ENCODE peak calls at places on chromosomes 6 and 20, in seven cellular contexts. B is A549, X is GM12878, Y is H1, Z is HCT116, H is HepG2, W is K562. R is an unnamed sample.

GRCh38 chr6:101630956-101631355 is 237.4 kb downstream of the GRIK2 start:
- DNase-seq in B (no peak), X (no peak), Y (no peak), Z (no peak), H (no peak), W (no peak), R (no peak)

GRCh38 chr6:145704153-145704781 is 31.1 kb downstream of the EPM2A start:
- DNase-seq in B (no peak), X (no peak), Y (no peak), Z (no peak), H (no peak), W (peak; percentile 11), R (peak; percentile 54)

GRCh38 chr6:52284131-52284459 is 447 bp downstream of the MCM3 start:
- DNase-seq in B (no peak), X (no peak), Y (peak; percentile 84), Z (no peak), H (peak; percentile 67), W (peak; percentile 82), R (no peak)

GRCh38 chr6:13355043-13355945 is 27.0 kb upstream of the TBC1D7 start:
- DNase-seq in B (no peak), X (peak; percentile 66), Y (no peak), Z (peak; percentile 35), H (peak; percentile 41), W (peak; percentile 83), R (peak; percentile 69)

GRCh38 chr6:109187399-109188114 is 92.2 kb downstream of the CEP57L1 start:
- DNase-seq in B (peak; percentile 43), X (no peak), Y (peak; percentile 78), Z (peak; percentile 56), H (peak; percentile 25), W (peak; percentile 74), R (peak; percentile 44)

GRCh38 chr6:7895125-7895423 is 15.5 kb downstream of the TXNDC5 start:
- DNase-seq in B (no peak), X (no peak), Y (no peak), Z (no peak), H (no peak), W (no peak), R (no peak)

GRCh38 chr20:10618611-10619245 is 55.1 kb downstream of the JAG1 start:
- DNase-seq in B (no peak), X (no peak), Y (no peak), Z (no peak), H (no peak), W (no peak), R (no peak)

GRCh38 chr20:7387638-7388193 is 552.5 kb downstream of the HAO1 start:
- DNase-seq in B (no peak), X (no peak), Y (no peak), Z (no peak), H (no peak), W (no peak), R (no peak)

GRCh38 chr6:162736933-162737332 is 9.2 kb downstream of the PACRG start:
- DNase-seq in B (no peak), X (no peak), Y (no peak), Z (no peak), H (no peak), W (no peak), R (no peak)

GRCh38 chr6:33856655-33857054 is 52.9 kb upstream of the MLN start:
- DNase-seq in B (no peak), X (peak; percentile 58), Y (no peak), Z (no peak), H (no peak), W (no peak), R (no peak)

GRCh38 chr6:32152414-32153251 is 894 bp upstream of the PRRT1 start:
- DNase-seq in B (no peak), X (no peak), Y (no peak), Z (no peak), H (no peak), W (peak; percentile 78), R (peak; percentile 30)

GRCh38 chr20:43853174-43853803 is 61.4 kb upstream of the TOX2 start:
- DNase-seq in B (no peak), X (no peak), Y (no peak), Z (no peak), H (no peak), W (no peak), R (no peak)

GRCh38 chr6:144314003-144314485 is 28.9 kb downstream of the UTRN start:
- DNase-seq in B (no peak), X (no peak), Y (no peak), Z (no peak), H (no peak), W (no peak), R (peak; percentile 90)

GRCh38 chr6:8219352-8219943 is 117.1 kb upstream of the EEF1E1 start:
- DNase-seq in B (peak; percentile 27), X (no peak), Y (peak; percentile 59), Z (peak; percentile 23), H (peak; percentile 53), W (peak; percentile 71), R (peak; percentile 62)

GRCh38 chr6:145502417-145502816 is 232.9 kb downstream of the EPM2A start:
- DNase-seq in B (peak; percentile 2), X (no peak), Y (no peak), Z (no peak), H (no peak), W (peak; percentile 6), R (peak; percentile 15)

GRCh38 chr6:150448221-150448620 is 79.4 kb downstream of the IYD start:
- DNase-seq in B (no peak), X (no peak), Y (no peak), Z (no peak), H (no peak), W (no peak), R (no peak)

GRCh38 chr20:59976196-59976847 is 18.1 kb downstream of the CDH26 start:
- DNase-seq in B (no peak), X (no peak), Y (no peak), Z (no peak), H (no peak), W (no peak), R (no peak)

GRCh38 chr20:10324198-10324836 is 105.7 kb downstream of the SNAP25 start:
- DNase-seq in B (no peak), X (no peak), Y (no peak), Z (no peak), H (no peak), W (no peak), R (no peak)

GRCh38 chr20:57524511-57525176 is at the start of gene CTCFL:
- DNase-seq in B (no peak), X (no peak), Y (no peak), Z (no peak), H (no peak), W (peak; percentile 95), R (no peak)

GRCh38 chr6:112163295-112164257 is 76.2 kb downstream of the FAM229B start:
- DNase-seq in B (peak; percentile 45), X (peak; percentile 7), Y (peak; percentile 94), Z (peak; percentile 33), H (peak; percentile 61), W (peak; percentile 78), R (no peak)

GRCh38 chr6:131316654-131317053 is 181.4 kb downstream of the AKAP7 start:
- DNase-seq in B (no peak), X (no peak), Y (no peak), Z (no peak), H (no peak), W (no peak), R (no peak)

GRCh38 chr20:50635676-50636600 is 55.4 kb downstream of the RIPOR3 start:
- DNase-seq in B (peak; percentile 84), X (no peak), Y (peak; percentile 99), Z (peak; percentile 67), H (peak; percentile 77), W (peak; percentile 92), R (peak; percentile 54)

GRCh38 chr6:157405986-157406385 is 25.0 kb downstream of the ZDHHC14 start:
- DNase-seq in B (no peak), X (no peak), Y (no peak), Z (no peak), H (no peak), W (no peak), R (peak; percentile 13)
- TF ChIP-seq MAX in B (no peak), X (no peak), Y (no peak), Z (no peak), H (no peak), W (no peak), R (no peak)

DNA sequence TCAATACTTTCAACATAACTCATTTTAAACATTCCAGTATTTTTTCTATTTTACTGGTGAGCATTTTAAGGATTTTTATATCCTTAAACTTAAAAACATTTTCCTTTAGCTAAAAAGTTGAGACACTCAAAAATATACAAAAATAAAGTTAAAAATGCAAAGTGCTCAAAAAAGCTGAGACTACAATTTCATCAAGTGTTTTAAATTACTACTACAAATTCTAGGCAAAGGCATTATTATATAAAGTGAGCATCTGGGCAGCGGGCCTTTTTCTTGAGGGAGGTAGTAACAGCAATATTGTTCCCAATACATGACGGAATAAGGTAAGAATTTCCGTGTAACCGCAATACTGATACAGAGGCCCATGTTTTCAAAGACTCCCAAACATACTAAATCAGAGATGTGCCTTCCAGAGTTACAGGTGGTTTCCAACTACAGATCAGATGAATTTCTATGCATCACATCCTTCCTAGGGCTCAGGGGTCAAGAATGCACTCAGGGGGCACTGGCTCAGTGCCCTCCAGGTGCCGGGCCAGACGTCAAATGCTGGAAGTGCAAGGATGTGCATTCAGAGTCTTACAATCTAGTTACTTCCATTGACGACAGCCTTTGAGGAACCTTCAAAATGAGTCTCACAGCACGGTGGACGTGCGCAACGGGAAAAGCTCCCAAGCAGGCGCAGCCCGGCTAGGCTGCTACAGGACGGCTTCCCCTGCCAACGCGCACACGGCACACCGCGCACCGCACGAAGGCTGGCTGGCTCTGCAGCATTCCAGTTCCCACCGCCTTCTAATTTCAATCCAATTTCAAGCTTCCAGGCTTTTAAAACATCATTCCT is 1.7 kb downstream of the PHF10 start:
- DNase-seq in B (peak; percentile 40), X (no peak), Y (peak; percentile 50), Z (no peak), H (peak; percentile 81), W (peak; percentile 68), R (peak; percentile 88)
- H3K4me2 ChIP-seq in B (peak overlapping the region; percentile 90), X (peak overlapping the region; percentile 99), Y (peak overlapping the region; percentile 92), Z (peak overlapping the region; percentile 91), H (peak overlapping the region; percentile 94), W (peak overlapping the region; percentile 93), R (peak overlapping the region; percentile 49)

GRCh38 chr20:8855315-8855714 is 213.6 kb upstream of the PLCB4 start:
- DNase-seq in B (no peak), X (no peak), Y (no peak), Z (no peak), H (no peak), W (peak; percentile 7), R (no peak)
- TF ChIP-seq MAX in B (no peak), X (no peak), Y (no peak), Z (no peak), H (no peak), W (no peak), R (no peak)

GRCh38 chr6:99991955-99992354 is 2.1 kb downstream of the MCHR2 start:
- DNase-seq in B (no peak), X (no peak), Y (no peak), Z (no peak), H (no peak), W (no peak), R (no peak)

GRCh38 chr6:99995916-99996315 is 1.9 kb upstream of the MCHR2 start:
- DNase-seq in B (no peak), X (no peak), Y (no peak), Z (no peak), H (no peak), W (no peak), R (no peak)

GRCh38 chr6:99997141-99997540 is 3.1 kb upstream of the MCHR2 start:
- DNase-seq in B (no peak), X (no peak), Y (no peak), Z (no peak), H (no peak), W (no peak), R (no peak)

GRCh38 chr6:99993146-99993532 is 884 bp downstream of the MCHR2 start:
- DNase-seq in B (no peak), X (no peak), Y (no peak), Z (no peak), H (no peak), W (no peak), R (no peak)

GRCh38 chr6:99993533-99994251 is at the start of gene MCHR2:
- DNase-seq in B (no peak), X (no peak), Y (peak; percentile 64), Z (no peak), H (no peak), W (no peak), R (no peak)
- H3K4me2 ChIP-seq in B (peak within 1 kb of the TSS; percentile 76), X (no peak within 1 kb of the TSS), Y (peak within 1 kb of the TSS; percentile 68), Z (no peak within 1 kb of the TSS), H (no peak within 1 kb of the TSS), W (no peak within 1 kb of the TSS), R (no peak within 1 kb of the TSS)

R was measured in endothelial cell of umbilical vein.